ENCODE peak calls at places on chromosome 5, in five cellular contexts. One of them, this sample, is unnamed. For H3K27me3, the result is how much of the 10 kb centered on the place peaks cover.

GRCh38 chr5:77030097-77031071 is at the start of gene AGGF1:
- DNase-seq in ovary: peak
- DNase-seq in heart left ventricle: peak
- DNase-seq in AG04450: peak
- DNase-seq in foreskin keratinocyte: peak
- DNase-seq in this sample: peak

GRCh38 chr5:55081541-55081940 is 20.9 kb upstream of the GZMA start:
- DNase-seq in heart left ventricle: no peak
- DNase-seq in AG04450: no peak
- DNase-seq in ovary: no peak
- DNase-seq in foreskin keratinocyte: no peak
- DNase-seq in this sample: no peak

GRCh38 chr5:10914741-10915480 is 153.9 kb upstream of the DAP start:
- DNase-seq in heart left ventricle: no peak
- DNase-seq in foreskin keratinocyte: no peak
- DNase-seq in AG04450: no peak
- DNase-seq in ovary: no peak
- DNase-seq in this sample: no peak

GRCh38 chr5:16160706-16161105 is 18.9 kb downstream of the MARCHF11 start:
- DNase-seq in ovary: no peak
- DNase-seq in heart left ventricle: no peak
- DNase-seq in foreskin keratinocyte: peak
- DNase-seq in AG04450: peak
- DNase-seq in this sample: no peak

GRCh38 chr5:78811121-78811832 is 162.7 kb upstream of the LHFPL2 start:
- DNase-seq in AG04450: no peak
- DNase-seq in foreskin keratinocyte: no peak
- DNase-seq in ovary: no peak
- DNase-seq in heart left ventricle: no peak
- DNase-seq in this sample: no peak

GRCh38 chr5:88824892-88825781 is 57.8 kb downstream of the MEF2C start:
- DNase-seq in heart left ventricle: no peak
- DNase-seq in foreskin keratinocyte: no peak
- DNase-seq in ovary: no peak
- DNase-seq in AG04450: no peak
- DNase-seq in this sample: no peak

GRCh38 chr5:112848116-112848811 is 12.8 kb upstream of the SRP19 start:
- DNase-seq in ovary: no peak
- DNase-seq in heart left ventricle: no peak
- DNase-seq in foreskin keratinocyte: peak
- DNase-seq in AG04450: peak
- DNase-seq in this sample: no peak

GRCh38 chr5:88826959-88827585 is 55.9 kb downstream of the MEF2C start:
- DNase-seq in heart left ventricle: no peak
- DNase-seq in AG04450: peak
- DNase-seq in foreskin keratinocyte: no peak
- DNase-seq in ovary: no peak
- DNase-seq in this sample: no peak

GRCh38 chr5:172820046-172820767 is 13.8 kb upstream of the ERGIC1 start:
- DNase-seq in ovary: peak
- DNase-seq in heart left ventricle: peak
- DNase-seq in foreskin keratinocyte: peak
- DNase-seq in AG04450: no peak
- DNase-seq in this sample: no peak

GRCh38 chr5:180194410-180195345 is 14.3 kb downstream of the RASGEF1C start:
- DNase-seq in heart left ventricle: no peak
- DNase-seq in ovary: no peak
- DNase-seq in foreskin keratinocyte: no peak
- DNase-seq in AG04450: no peak
- DNase-seq in this sample: no peak

GRCh38 chr5:124463840-124464239 is 282.6 kb downstream of the ZNF608 start:
- DNase-seq in foreskin keratinocyte: no peak
- DNase-seq in ovary: no peak
- DNase-seq in heart left ventricle: no peak
- DNase-seq in AG04450: no peak
- DNase-seq in this sample: no peak

GRCh38 chr5:54311178-54311811 is 922 bp upstream of the ARL15 start:
- DNase-seq in AG04450: no peak
- DNase-seq in heart left ventricle: no peak
- DNase-seq in ovary: no peak
- DNase-seq in foreskin keratinocyte: no peak
- DNase-seq in this sample: no peak

GRCh38 chr5:96427823-96428222 is 5.2 kb downstream of the PCSK1 start:
- DNase-seq in foreskin keratinocyte: no peak
- DNase-seq in heart left ventricle: no peak
- DNase-seq in ovary: no peak
- DNase-seq in AG04450: no peak
- DNase-seq in this sample: no peak

GRCh38 chr5:96433066-96433447 is at the start of gene PCSK1:
- DNase-seq in AG04450: no peak
- DNase-seq in foreskin keratinocyte: no peak
- DNase-seq in heart left ventricle: no peak
- DNase-seq in ovary: no peak
- DNase-seq in this sample: no peak

GRCh38 chr5:96432245-96433065 is 593 bp downstream of the PCSK1 start:
- DNase-seq in heart left ventricle: no peak
- DNase-seq in ovary: peak
- DNase-seq in foreskin keratinocyte: no peak
- DNase-seq in AG04450: no peak
- DNase-seq in this sample: no peak

GRCh38 chr5:96434201-96434645 is 1.2 kb upstream of the PCSK1 start:
- DNase-seq in foreskin keratinocyte: peak
- DNase-seq in ovary: peak
- DNase-seq in AG04450: peak
- DNase-seq in heart left ventricle: peak
- DNase-seq in this sample: no peak

GRCh38 chr5:96431376-96432244 is 1.4 kb downstream of the PCSK1 start:
- DNase-seq in ovary: peak
- DNase-seq in AG04450: no peak
- DNase-seq in foreskin keratinocyte: no peak
- DNase-seq in heart left ventricle: peak
- DNase-seq in this sample: no peak
- H3K27me3 ChIP-seq in ovary: under half
- H3K27me3 ChIP-seq in AG04450: under half
- H3K27me3 ChIP-seq in foreskin keratinocyte: half or more
- H3K27me3 ChIP-seq in heart left ventricle: under half
- H3K27me3 ChIP-seq in this sample: under half

GRCh38 chr5:142013734-142014495 is 1.1 kb upstream of the GNPDA1 start:
- DNase-seq in AG04450: no peak
- DNase-seq in foreskin keratinocyte: no peak
- DNase-seq in heart left ventricle: peak
- DNase-seq in ovary: no peak
- DNase-seq in this sample: peak
- H3K27ac ChIP-seq in AG04450: no peak
- H3K27ac ChIP-seq in foreskin keratinocyte: no peak
- H3K27ac ChIP-seq in heart left ventricle: peak
- H3K27ac ChIP-seq in ovary: no peak
- H3K27ac ChIP-seq in this sample: peak

DNA sequence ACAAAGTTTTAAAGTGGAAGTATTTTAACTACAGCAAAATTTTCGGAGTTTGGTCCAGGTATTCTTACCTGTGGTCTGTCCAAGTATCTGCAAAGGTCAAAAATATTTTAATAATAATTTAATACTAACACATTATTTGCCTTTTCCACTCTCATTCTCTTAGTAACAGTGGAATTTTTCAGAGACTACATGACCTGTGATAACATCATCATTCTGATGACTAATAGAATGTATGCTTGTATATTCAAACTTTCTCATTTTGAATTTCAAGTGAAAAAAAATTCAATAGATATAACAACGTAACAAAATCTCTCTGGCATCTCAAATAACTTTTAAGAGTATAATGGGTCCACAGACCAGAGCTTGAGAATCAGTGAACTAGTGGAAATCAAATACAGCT is 78.3 kb downstream of the FBXL17 start:
- DNase-seq in ovary: no peak
- DNase-seq in foreskin keratinocyte: no peak
- DNase-seq in AG04450: no peak
- DNase-seq in heart left ventricle: no peak
- DNase-seq in this sample: no peak
- H3K27me3 ChIP-seq in ovary: under half
- H3K27me3 ChIP-seq in foreskin keratinocyte: under half
- H3K27me3 ChIP-seq in AG04450: under half
- H3K27me3 ChIP-seq in heart left ventricle: under half
- H3K27me3 ChIP-seq in this sample: under half

DNA sequence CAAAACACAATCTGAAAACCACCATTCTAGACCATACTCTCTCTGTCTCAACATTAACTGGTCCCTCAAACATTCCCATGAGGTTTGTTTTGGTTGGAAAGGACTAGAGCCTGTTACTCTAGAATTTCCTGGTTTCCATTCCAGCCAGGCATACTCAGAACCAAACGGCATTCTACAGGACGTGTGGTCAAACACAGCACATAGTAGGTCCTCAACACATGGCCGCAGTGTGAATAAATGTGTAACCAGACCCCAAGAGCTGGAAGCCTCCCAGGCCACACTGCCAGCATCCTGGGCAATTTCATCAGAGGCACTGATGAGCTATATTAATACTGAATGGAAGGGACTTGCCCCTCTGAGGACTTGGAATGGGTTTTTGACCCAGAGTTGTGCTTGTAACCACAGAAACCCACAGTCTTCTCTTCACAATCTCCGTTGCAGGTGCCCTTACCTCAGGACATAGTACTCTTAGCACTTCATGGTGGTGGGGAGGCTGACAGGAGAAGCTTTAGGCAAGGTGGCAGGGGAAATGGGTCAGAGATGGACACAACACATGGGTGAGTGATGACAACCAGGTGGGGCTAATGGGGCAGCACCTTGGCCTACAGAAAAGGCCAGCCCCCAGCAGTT is 66.0 kb downstream of the ZNF366 start:
- DNase-seq in AG04450: no peak
- DNase-seq in heart left ventricle: no peak
- DNase-seq in foreskin keratinocyte: no peak
- DNase-seq in ovary: no peak
- DNase-seq in this sample: no peak
- H3K27ac ChIP-seq in AG04450: peak
- H3K27ac ChIP-seq in heart left ventricle: peak
- H3K27ac ChIP-seq in foreskin keratinocyte: peak
- H3K27ac ChIP-seq in ovary: no peak
- H3K27ac ChIP-seq in this sample: peak